ENCODE peak calls at places on chromosomes 5 and 9, in ten cellular contexts. L is activated T-cell treated with anti-CD3 and anti-CD28 coated beads, Interleukin-2, amount 50 U/mL, for 4 hours; N is activated CD8-positive, alpha-beta T cell treated with anti-CD3 and anti-CD28 coated beads, Interleukin-2, amount 10 ng/mL, durations not matched to agents 7 days and 5 days; C is PC-3; B is effector memory CD8-positive, alpha-beta T cell; F is B cell; V is CD4-positive, alpha-beta T cell; H is foreskin keratinocyte; R is aorta; Q is naive thymus-derived CD4-positive, alpha-beta T cell. O is an unnamed sample.

GRCh38 chr5:10421841-10422691 is 19.6 kb upstream of the ROPN1L start:
- ATAC-seq in R (no peak), B (peak; percentile 26), F (peak; percentile 17), Q (peak; percentile 72), N (peak; percentile 33), H (no peak), C (no peak), L (no peak), V (peak; percentile 79), O (no peak)

GRCh38 chr9:107983191-107983603 is 493.6 kb upstream of the KLF4 start:
- ATAC-seq in Q (peak; percentile 26), R (no peak), C (no peak), H (peak; percentile 80), F (no peak), L (no peak), N (no peak), B (no peak), V (no peak), O (no peak)

GRCh38 chr9:95434116-95435073 is 82.4 kb downstream of the PTCH1 start:
- ATAC-seq in C (no peak), L (no peak), V (no peak), B (no peak), Q (no peak), R (no peak), N (no peak), F (no peak), H (no peak), O (no peak)

GRCh38 chr5:30540150-30540549 is 653.3 kb upstream of the CDH6 start:
- ATAC-seq in L (no peak), Q (no peak), H (no peak), F (no peak), C (no peak), V (no peak), N (no peak), B (no peak), R (no peak), O (no peak)

GRCh38 chr9:114906922-114907571 is 23.3 kb downstream of the TNFSF8 start:
- ATAC-seq in L (no peak), V (no peak), N (peak; percentile 11), H (peak; percentile 1), R (peak; percentile 60), C (peak; percentile 16), Q (peak; percentile 39), B (peak; percentile 44), F (no peak), O (peak; percentile 84)

GRCh38 chr9:4667681-4668080 is 1.4 kb upstream of the SPATA6L start:
- ATAC-seq in C (no peak), V (peak; percentile 76), N (peak; percentile 24), R (no peak), B (no peak), F (no peak), L (no peak), Q (peak; percentile 72), H (no peak), O (no peak)

GRCh38 chr5:141374627-141375026 is 936 bp downstream of the PCDHGA6 start:
- ATAC-seq in L (no peak), N (no peak), R (no peak), F (no peak), V (no peak), C (no peak), H (no peak), Q (no peak), B (no peak), O (no peak)

GRCh38 chr9:99071313-99072039 is 33.4 kb upstream of the TGFBR1 start:
- ATAC-seq in B (no peak), V (no peak), N (no peak), F (no peak), C (no peak), L (peak; percentile 38), R (peak; percentile 55), Q (no peak), H (no peak), O (no peak)

GRCh38 chr5:19886123-19886921 is 101.7 kb downstream of the CDH18 start:
- ATAC-seq in C (no peak), B (no peak), N (no peak), F (no peak), L (no peak), H (peak; percentile 98), V (no peak), Q (no peak), R (no peak), O (peak; percentile 92)

GRCh38 chr5:150499437-150499956 is 8.4 kb upstream of the NDST1 start:
- ATAC-seq in V (no peak), H (no peak), N (peak; percentile 19), B (no peak), L (no peak), F (no peak), R (no peak), Q (peak; percentile 16), C (no peak), O (no peak)

GRCh38 chr9:132597073-132597775 is 14.8 kb downstream of the BARHL1 start:
- ATAC-seq in L (no peak), V (no peak), B (no peak), Q (no peak), N (no peak), R (no peak), C (no peak), H (no peak), F (no peak), O (no peak)

GRCh38 chr5:128208436-128208835 is 124.9 kb downstream of the SLC12A2 start:
- ATAC-seq in F (no peak), Q (no peak), N (no peak), C (no peak), B (no peak), V (no peak), R (no peak), L (no peak), H (no peak), O (no peak)

GRCh38 chr5:149175346-149176113 is 34.2 kb downstream of the ABLIM3 start:
- ATAC-seq in N (no peak), L (no peak), V (no peak), C (no peak), H (peak; percentile 14), F (no peak), Q (no peak), R (no peak), B (no peak), O (no peak)